ENCODE peak calls at places on chromosome 7, in seven cellular contexts. T is neural crest cell, I is GM12865, F is cardiac fibroblast, U is ovary, V is fibroblast of the aortic adventitia, N is GM23338. C is an unnamed sample.

GRCh38 chr7:147308539-147308938 is 1191.9 kb downstream of the CNTNAP2 start:
- DNase-seq in I (no peak), T (no peak), F (no peak), U (no peak), V (no peak), N (peak; percentile 14), C (no peak)

GRCh38 chr7:26534649-26535482 is 243.2 kb downstream of the SNX10 start:
- DNase-seq in N (no peak), U (no peak), T (no peak), V (no peak), I (no peak), F (no peak), C (no peak)

GRCh38 chr7:157770716-157771320 is 434.0 kb downstream of the DNAJB6 start:
- DNase-seq in V (no peak), F (no peak), T (no peak), N (no peak), U (no peak), I (no peak), C (no peak)

GRCh38 chr7:1709900-1710299 is 39.8 kb downstream of the ELFN1 start:
- DNase-seq in U (no peak), V (peak; percentile 5), N (no peak), I (no peak), T (no peak), F (no peak), C (no peak)

GRCh38 chr7:94710256-94710655 is 54.3 kb upstream of the SGCE start:
- DNase-seq in U (no peak), I (no peak), N (no peak), V (peak; percentile 10), T (no peak), F (no peak), C (no peak)

GRCh38 chr7:1745576-1746490 is 75.8 kb downstream of the ELFN1 start:
- DNase-seq in F (no peak), N (no peak), V (no peak), I (no peak), U (no peak), T (no peak), C (no peak)

GRCh38 chr7:13830604-13830915 is 158.9 kb downstream of the ETV1 start:
- DNase-seq in N (no peak), F (peak; percentile 51), I (no peak), U (no peak), T (no peak), V (peak; percentile 44), C (no peak)

GRCh38 chr7:151213826-151214225 is 3.5 kb upstream of the H2BK1 start:
- DNase-seq in F (no peak), V (no peak), T (no peak), U (no peak), I (no peak), N (no peak), C (no peak)

GRCh38 chr7:73832806-73833205 is 2.0 kb downstream of the CLDN4 start:
- DNase-seq in F (no peak), V (no peak), T (no peak), N (no peak), U (no peak), I (no peak), C (no peak)

GRCh38 chr7:126495739-126496138 is 757.0 kb downstream of the GRM8 start:
- DNase-seq in U (no peak), T (no peak), F (no peak), N (no peak), V (no peak), I (no peak), C (no peak)

GRCh38 chr7:44172803-44173424 is 16.3 kb downstream of the GCK start:
- DNase-seq in U (no peak), I (no peak), V (no peak), F (no peak), T (no peak), N (no peak), C (no peak)

GRCh38 chr7:44390701-44391100 is 65.3 kb upstream of the CAMK2B start:
- DNase-seq in U (no peak), T (no peak), V (no peak), I (no peak), N (no peak), F (no peak), C (no peak)

GRCh38 chr7:85749715-85750453 is 563.0 kb upstream of the SEMA3D start:
- DNase-seq in V (no peak), T (no peak), U (no peak), F (no peak), N (peak; percentile 50), I (peak; percentile 12), C (no peak)
- TF ChIP-seq CTCF in V (no peak), T (no peak), U (no peak), F (no peak), N (peak; percentile 54), I (no peak), C (no peak)

GRCh38 chr7:108097703-108098102 is 32.5 kb downstream of the LAMB4 start:
- DNase-seq in I (peak; percentile 7), V (no peak), U (no peak), F (no peak), T (no peak), N (peak; percentile 57), C (no peak)
- TF ChIP-seq CTCF in I (peak; percentile 24), V (peak; percentile 28), U (no peak), F (peak; percentile 52), T (peak; percentile 47), N (peak; percentile 50), C (no peak)

GRCh38 chr7:143408686-143409551 is at the start of gene EPHA1:
- DNase-seq in F (no peak), N (peak; percentile 97), V (no peak), U (no peak), I (no peak), T (no peak), C (no peak)
- TF ChIP-seq CTCF in F (peak; percentile 23), N (peak; percentile 65), V (peak; percentile 36), U (no peak), I (no peak), T (peak; percentile 65), C (no peak)

GRCh38 chr7:66204822-66205735 is at the start of gene TPST1:
- DNase-seq in T (peak; percentile 98), F (peak; percentile 90), I (peak; percentile 91), U (peak; percentile 89), N (peak; percentile 96), V (peak; percentile 82), C (peak; percentile 87)
- TF ChIP-seq CTCF in T (peak; percentile 67), F (peak; percentile 51), I (peak; percentile 55), U (peak; percentile 93), N (peak; percentile 43), V (peak; percentile 57), C (peak; percentile 60)

GRCh38 chr7:98661607-98662006 is 44.5 kb downstream of the NPTX2 start:
- DNase-seq in I (no peak), U (no peak), N (no peak), F (no peak), V (no peak), T (no peak), C (no peak)

GRCh38 chr7:98657736-98658135 is 40.7 kb downstream of the NPTX2 start:
- DNase-seq in T (no peak), F (no peak), V (no peak), N (peak; percentile 28), I (no peak), U (no peak), C (no peak)

GRCh38 chr7:98656899-98657298 is 39.8 kb downstream of the NPTX2 start:
- DNase-seq in N (no peak), V (no peak), F (no peak), I (no peak), U (no peak), T (no peak), C (no peak)

GRCh38 chr7:98659746-98660145 is 42.7 kb downstream of the NPTX2 start:
- DNase-seq in U (no peak), I (no peak), N (no peak), F (no peak), V (no peak), T (no peak), C (no peak)

GRCh38 chr7:98662289-98662688 is 45.2 kb downstream of the NPTX2 start:
- DNase-seq in T (no peak), U (no peak), I (no peak), N (no peak), V (no peak), F (no peak), C (no peak)
- TF ChIP-seq CTCF in T (no peak), U (no peak), I (no peak), N (no peak), V (no peak), F (no peak), C (no peak)

GRCh38 chr7:35971133-35971995 is 170.5 kb downstream of the SEPTIN7 start:
- DNase-seq in I (no peak), N (no peak), V (no peak), U (no peak), F (no peak), T (no peak), C (no peak)
- TF ChIP-seq CTCF in I (peak; percentile 6), N (no peak), V (no peak), U (no peak), F (no peak), T (no peak), C (no peak)

GRCh38 chr7:142945001-142945400 is 5.7 kb downstream of the LLCFC1 start:
- DNase-seq in T (no peak), V (no peak), U (no peak), I (no peak), N (no peak), F (no peak), C (no peak)
- TF ChIP-seq CTCF in T (no peak), V (no peak), U (no peak), I (no peak), N (no peak), F (no peak), C (no peak)

DNA sequence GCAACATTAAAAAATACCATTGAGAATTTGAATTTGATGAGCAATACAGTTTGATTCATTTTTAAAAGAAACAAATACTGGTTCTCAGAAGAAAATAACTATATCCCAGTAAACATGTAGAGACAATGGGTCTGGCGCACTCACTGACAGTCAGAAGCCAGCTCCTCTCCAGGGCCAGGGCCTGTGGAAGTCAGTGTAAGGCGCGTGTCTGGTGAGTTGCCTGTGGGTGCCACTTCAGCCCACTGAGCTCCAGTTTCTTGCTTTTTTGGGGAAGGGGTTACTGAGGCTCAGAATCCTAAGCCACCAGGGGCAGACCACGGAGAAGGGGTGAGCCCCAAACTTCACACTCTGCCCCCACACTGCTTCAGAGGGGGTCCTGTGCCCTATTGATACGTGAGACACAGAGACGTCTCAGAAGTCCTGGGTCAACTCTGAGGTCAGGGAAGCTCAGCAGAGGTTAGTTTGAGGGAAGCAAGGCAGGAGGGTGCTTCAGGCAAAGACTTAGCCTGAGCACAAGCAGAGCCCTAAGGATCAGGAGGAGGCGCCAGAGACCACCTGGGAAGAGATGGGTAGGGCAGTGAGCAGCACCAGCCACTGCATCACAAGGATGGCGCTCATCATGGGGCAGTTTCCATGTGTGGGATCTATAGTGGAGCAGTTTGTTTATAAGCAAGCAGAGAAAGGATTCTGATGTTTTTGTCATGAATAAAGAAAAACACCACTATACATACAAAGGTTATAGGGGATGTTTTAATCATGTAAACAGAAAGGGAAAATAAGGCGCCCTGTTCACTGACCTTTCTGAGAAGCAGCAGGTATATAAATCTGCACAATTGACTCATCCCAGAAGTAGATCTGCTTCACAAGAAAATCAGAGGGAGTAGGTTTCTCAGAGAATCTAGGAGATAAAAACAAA is 95.7 kb downstream of the PKD1L1 start:
- DNase-seq in T (no peak), F (peak; percentile 7), U (no peak), N (peak; percentile 64), I (peak; percentile 13), V (no peak), C (no peak)
- TF ChIP-seq CTCF in T (peak; percentile 32), F (peak; percentile 27), U (no peak), N (peak; percentile 91), I (peak; percentile 39), V (peak; percentile 17), C (no peak)

C was measured in uterus.